ENCODE peak calls at places on chromosomes 11 and 22, in seven cellular contexts. K is GM12878, W is HepG2, Q is HCT116, P is SK-N-SH, D is K562, N is H1. E is an unnamed sample.

GRCh38 chr11:62150887-62151736 is 27.3 kb downstream of the INCENP start:
- DNase-seq in N (no peak), P (no peak), D (no peak), W (no peak), K (no peak), Q (no peak), E (no peak)

GRCh38 chr11:35662061-35662648 is 420 bp upstream of the TRIM44 start:
- DNase-seq in K (peak; percentile 27), P (peak; percentile 15), N (no peak), Q (no peak), W (peak; percentile 92), D (no peak), E (peak; percentile 97)

GRCh38 chr22:27307545-27308279 is 493.8 kb downstream of the MN1 start:
- DNase-seq in P (no peak), W (no peak), K (no peak), D (no peak), N (no peak), Q (no peak), E (no peak)

GRCh38 chr22:44592466-44593180 is 94.6 kb upstream of the RTL6 start:
- DNase-seq in W (no peak), P (no peak), K (no peak), Q (no peak), N (no peak), D (no peak), E (no peak)

GRCh38 chr22:47571616-47572015 is 809.2 kb downstream of the TBC1D22A start:
- DNase-seq in Q (no peak), K (no peak), P (no peak), N (no peak), D (no peak), W (no peak), E (no peak)

GRCh38 chr11:61298663-61299244 is 3.6 kb upstream of the VWCE start:
- DNase-seq in W (peak; percentile 96), N (no peak), K (no peak), P (no peak), D (no peak), Q (no peak), E (no peak)

GRCh38 chr11:92510591-92510990 is 286.0 kb downstream of the FAT3 start:
- DNase-seq in K (no peak), P (no peak), Q (no peak), N (no peak), W (no peak), D (no peak), E (no peak)

GRCh38 chr11:88555018-88555828 is 217.7 kb upstream of the CTSC start:
- DNase-seq in N (no peak), P (no peak), Q (peak; percentile 95), K (no peak), W (no peak), D (no peak), E (peak; percentile 13)

GRCh38 chr22:40094449-40094848 is 83.3 kb upstream of the TNRC6B start:
- DNase-seq in P (no peak), N (no peak), Q (no peak), K (peak; percentile 15), D (no peak), W (no peak), E (no peak)

GRCh38 chr11:128632151-128632791 is 44.9 kb upstream of the ETS1 start:
- DNase-seq in Q (peak; percentile 19), W (peak; percentile 3), D (no peak), N (peak; percentile 66), P (peak; percentile 67), K (no peak), E (no peak)

GRCh38 chr22:22394589-22394988 is 114.0 kb downstream of the ZNF280B start:
- DNase-seq in Q (no peak), P (no peak), N (no peak), D (no peak), K (no peak), W (no peak), E (no peak)

GRCh38 chr11:104333977-104334376 is 170.0 kb upstream of the PDGFD start:
- DNase-seq in D (no peak), N (peak; percentile 53), Q (peak; percentile 7), K (no peak), P (no peak), W (peak; percentile 7), E (peak; percentile 38)

GRCh38 chr22:41531736-41532477 is 12.4 kb downstream of the POLR3H start:
- DNase-seq in W (no peak), N (no peak), P (no peak), K (no peak), Q (no peak), D (no peak), E (no peak)

GRCh38 chr11:67613313-67613959 is 6.7 kb downstream of the NDUFV1 start:
- DNase-seq in D (no peak), N (no peak), P (no peak), K (no peak), W (no peak), Q (no peak), E (no peak)

GRCh38 chr22:39135092-39135896 is 17.2 kb downstream of the CBX7 start:
- DNase-seq in P (peak; percentile 90), W (peak; percentile 55), N (peak; percentile 90), K (no peak), Q (peak; percentile 7), D (peak; percentile 70), E (peak; percentile 31)

GRCh38 chr11:77407613-77408012 is 66.3 kb downstream of the PAK1 start:
- DNase-seq in Q (peak; percentile 51), W (peak; percentile 56), N (no peak), K (no peak), D (no peak), P (peak; percentile 65), E (peak; percentile 75)

GRCh38 chr11:14727215-14727614 is 83.6 kb downstream of the PDE3B start:
- DNase-seq in D (no peak), W (no peak), K (no peak), P (no peak), Q (no peak), N (no peak), E (no peak)

GRCh38 chr11:118998388-118998717 is 415 bp downstream of the CENATAC start:
- DNase-seq in D (no peak), N (no peak), P (no peak), Q (no peak), W (no peak), K (no peak), E (no peak)

GRCh38 chr11:78800756-78801155 is 226.1 kb upstream of the NARS2 start:
- DNase-seq in N (no peak), Q (no peak), W (no peak), D (no peak), P (no peak), K (no peak), E (no peak)

GRCh38 chr11:7672960-7673723 is at the start of gene CYB5R2:
- DNase-seq in D (peak; percentile 69), Q (peak; percentile 13), P (peak; percentile 39), N (peak; percentile 79), K (no peak), W (no peak), E (peak; percentile 23)

GRCh38 chr11:15177491-15177890 is 62.8 kb downstream of the INSC start:
- DNase-seq in W (no peak), K (no peak), P (no peak), Q (no peak), N (no peak), D (no peak), E (no peak)

GRCh38 chr11:5622802-5623201 is 2.0 kb upstream of the TRIM34 start:
- DNase-seq in D (no peak), Q (no peak), N (no peak), K (no peak), W (peak; percentile 17), P (no peak), E (no peak)

GRCh38 chr11:64339754-64340408 is at the start of gene CCDC88B:
- DNase-seq in K (no peak), W (no peak), Q (no peak), D (no peak), N (no peak), P (no peak), E (no peak)
- TF ChIP-seq JUND in K (no peak), W (no peak), Q (no peak), D (no peak), N (no peak), P (no peak), E (no peak)

DNA sequence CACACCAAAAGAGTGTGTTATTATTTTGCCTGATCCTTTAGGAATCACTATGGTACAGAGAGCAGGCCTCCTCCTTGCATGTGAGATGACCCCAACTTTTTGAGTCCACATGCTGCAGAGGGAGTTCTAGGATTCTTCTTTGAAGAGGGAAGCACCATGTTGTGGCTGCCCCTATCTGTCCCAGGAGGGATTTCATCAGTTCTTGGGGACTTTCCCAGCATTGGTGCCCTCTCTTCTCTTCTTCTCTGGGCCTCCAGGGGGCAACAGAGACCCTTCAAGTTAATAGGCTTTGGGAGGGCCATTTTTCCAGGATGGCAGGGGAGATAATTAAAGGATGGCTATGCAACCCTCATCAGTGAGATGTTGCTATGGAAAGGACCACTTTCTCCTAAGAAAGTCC is 3.6 kb downstream of the MMP1 start:
- DNase-seq in W (peak; percentile 44), P (peak; percentile 15), D (peak; percentile 19), N (peak; percentile 58), Q (peak; percentile 59), K (no peak), E (peak; percentile 35)
- TF ChIP-seq JUND in W (no peak), P (no peak), D (no peak), N (no peak), Q (no peak), K (no peak), E (no peak)

GRCh38 chr11:75369846-75370245 is 18.4 kb upstream of the ARRB1 start:
- DNase-seq in Q (no peak), K (no peak), W (no peak), D (no peak), P (no peak), N (no peak), E (no peak)

GRCh38 chr11:75365711-75366181 is 14.3 kb upstream of the ARRB1 start:
- DNase-seq in Q (no peak), P (no peak), D (no peak), W (no peak), K (no peak), N (no peak), E (no peak)
- TF ChIP-seq JUND in Q (no peak), P (no peak), D (no peak), W (no peak), K (no peak), N (no peak), E (no peak)

GRCh38 chr11:86938900-86939880 is 16.0 kb downstream of the FZD4 start:
- DNase-seq in K (no peak), W (peak; percentile 65), Q (peak; percentile 37), P (peak; percentile 41), N (no peak), D (peak; percentile 48), E (no peak)

GRCh38 chr11:86942212-86942611 is 13.0 kb downstream of the FZD4 start:
- DNase-seq in W (no peak), P (no peak), D (no peak), K (no peak), N (no peak), Q (no peak), E (no peak)

GRCh38 chr11:86941077-86941870 is 13.9 kb downstream of the FZD4 start:
- DNase-seq in N (no peak), K (no peak), P (no peak), D (no peak), W (peak; percentile 95), Q (no peak), E (no peak)

GRCh38 chr11:86940122-86940777 is 14.9 kb downstream of the FZD4 start:
- DNase-seq in Q (no peak), P (no peak), N (no peak), D (peak; percentile 27), K (no peak), W (peak; percentile 74), E (peak; percentile 79)

DNA sequence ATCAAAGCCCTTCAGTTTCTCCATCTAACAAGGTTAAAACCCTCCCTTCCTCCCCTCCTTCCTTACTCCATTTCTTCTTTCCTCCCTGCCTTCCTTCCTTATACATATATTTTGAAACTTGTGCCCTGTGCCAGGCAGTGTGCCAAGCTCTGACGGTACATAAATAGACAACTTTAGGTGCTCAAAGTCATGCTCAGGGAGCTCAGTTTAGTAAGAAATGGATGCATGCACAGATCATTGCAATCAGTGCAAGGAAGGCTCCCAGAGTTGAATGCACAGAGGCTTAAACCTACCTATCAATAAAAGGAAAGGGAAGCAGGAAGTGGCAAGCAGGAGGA is 13.4 kb downstream of the FZD4 start:
- DNase-seq in W (no peak), N (no peak), Q (no peak), K (no peak), P (no peak), D (no peak), E (no peak)
- TF ChIP-seq JUND in W (no peak), N (no peak), Q (no peak), K (no peak), P (no peak), D (no peak), E (no peak)

E was measured in T47D.